ENCODE peak calls at places on chromosomes 2 and 18, in seven cellular contexts. M, B, Y, E, N, P and D are unnamed samples.
A peak's percentile ranks its signal among the peaks of the same experiment; 100 is the strongest.

GRCh38 chr2:235227607-235228006 is 266.2 kb upstream of the AGAP1 start:
- DNase-seq in M (no peak), B (no peak), P (no peak), Y (no peak), E (no peak), N (no peak), D (no peak)

GRCh38 chr2:235498556-235499305 is 4.9 kb downstream of the AGAP1 start:
- DNase-seq in M (no peak), N (no peak), E (no peak), B (no peak), Y (no peak), P (peak; percentile 80), D (no peak)

GRCh38 chr2:39202639-39203369 is 41.0 kb downstream of the CDKL4 start:
- DNase-seq in N (no peak), B (no peak), P (no peak), Y (no peak), M (no peak), E (no peak), D (no peak)

GRCh38 chr18:79917351-79918088 is 33.9 kb downstream of the SLC66A2 start:
- DNase-seq in E (peak; percentile 68), Y (no peak), P (no peak), B (no peak), N (no peak), M (no peak), D (no peak)

GRCh38 chr2:127695491-127696472 is 5.5 kb upstream of the SFT2D3 start:
- DNase-seq in B (peak; percentile 89), P (peak; percentile 73), N (peak; percentile 72), Y (peak; percentile 61), E (peak; percentile 90), M (peak; percentile 49), D (peak; percentile 71)

GRCh38 chr2:232310189-232310588 is 68.4 kb upstream of the ALPP start:
- DNase-seq in Y (no peak), M (no peak), P (no peak), E (no peak), B (no peak), N (no peak), D (no peak)

GRCh38 chr18:51399491-51400122 is 202.1 kb upstream of the MEX3C start:
- DNase-seq in P (no peak), N (no peak), Y (no peak), M (no peak), E (no peak), B (no peak), D (peak; percentile 37)

GRCh38 chr2:135074216-135074615 is 22.1 kb downstream of the RAB3GAP1 start:
- DNase-seq in Y (no peak), P (no peak), M (no peak), N (no peak), B (no peak), E (no peak), D (no peak)

GRCh38 chr2:85438291-85439110 is 20.0 kb downstream of the SH2D6 start:
- DNase-seq in B (no peak), E (peak; percentile 86), Y (peak; percentile 39), P (no peak), M (no peak), N (no peak), D (no peak)

GRCh38 chr2:7612969-7613368 is 695.8 kb downstream of the RNF144A start:
- DNase-seq in Y (no peak), M (no peak), E (no peak), P (no peak), N (no peak), B (no peak), D (no peak)

GRCh38 chr2:110755494-110756078 is 23.2 kb downstream of the ACOXL start:
- DNase-seq in E (no peak), M (no peak), B (no peak), P (no peak), Y (no peak), N (no peak), D (no peak)

GRCh38 chr2:120736202-120736954 is 710 bp downstream of the GLI2 start:
- DNase-seq in E (peak; percentile 62), M (peak; percentile 82), N (peak; percentile 63), B (no peak), Y (no peak), P (no peak), D (no peak)

GRCh38 chr2:17386771-17387170 is 131.5 kb downstream of the RAD51AP2 start:
- DNase-seq in Y (no peak), N (no peak), B (no peak), P (no peak), E (no peak), M (no peak), D (no peak)

GRCh38 chr2:146602856-146603255 is 1242.0 kb upstream of the ACVR2A start:
- DNase-seq in Y (no peak), P (no peak), N (no peak), M (no peak), B (no peak), E (no peak), D (no peak)

GRCh38 chr2:240557808-240558207 is at the start of gene ANKMY1:
- DNase-seq in N (no peak), P (peak; percentile 77), B (peak; percentile 76), Y (no peak), M (peak; percentile 57), E (peak; percentile 89), D (peak; percentile 88)

GRCh38 chr2:170747921-170748320 is 22.3 kb upstream of the ERICH2 start:
- DNase-seq in E (no peak), N (no peak), Y (no peak), M (no peak), P (no peak), B (no peak), D (peak; percentile 46)

GRCh38 chr2:240913810-240914644 is 7.9 kb downstream of the CROCC2 start:
- DNase-seq in P (peak; percentile 93), B (peak; percentile 85), M (peak; percentile 91), Y (peak; percentile 46), E (peak; percentile 90), N (peak; percentile 75), D (peak; percentile 72)

GRCh38 chr2:144643537-144644336 is 123.8 kb upstream of the ZEB2 start:
- DNase-seq in N (no peak), P (no peak), Y (no peak), E (no peak), M (no peak), B (no peak), D (no peak)

GRCh38 chr2:20612835-20613341 is 38.0 kb downstream of the HS1BP3 start:
- DNase-seq in N (no peak), M (peak; percentile 10), E (peak; percentile 4), P (no peak), B (no peak), Y (no peak), D (no peak)

GRCh38 chr18:68960355-68960754 is 162.5 kb downstream of the CCDC102B start:
- DNase-seq in E (no peak), Y (no peak), B (peak; percentile 26), M (no peak), P (no peak), N (no peak), D (no peak)

GRCh38 chr2:236614566-236614965 is 44.9 kb downstream of the ACKR3 start:
- DNase-seq in E (peak; percentile 50), M (no peak), P (no peak), Y (no peak), N (no peak), B (no peak), D (no peak)

GRCh38 chr2:39524756-39525635 is 87.9 kb upstream of the MAP4K3 start:
- DNase-seq in M (no peak), B (no peak), E (no peak), N (no peak), Y (peak; percentile 3), P (no peak), D (no peak)

GRCh38 chr2:1881502-1881901 is 137.2 kb upstream of the PXDN start:
- DNase-seq in M (no peak), P (no peak), N (no peak), Y (no peak), E (no peak), B (peak; percentile 11), D (no peak)

GRCh38 chr2:188850786-188851185 is 123.4 kb upstream of the COL3A1 start:
- DNase-seq in Y (no peak), B (no peak), N (peak; percentile 85), M (no peak), P (no peak), E (no peak), D (no peak)

GRCh38 chr18:61738042-61738441 is 154.8 kb downstream of the RNF152 start:
- DNase-seq in B (no peak), N (peak; percentile 32), P (no peak), E (no peak), Y (no peak), M (no peak), D (no peak)

DNA sequence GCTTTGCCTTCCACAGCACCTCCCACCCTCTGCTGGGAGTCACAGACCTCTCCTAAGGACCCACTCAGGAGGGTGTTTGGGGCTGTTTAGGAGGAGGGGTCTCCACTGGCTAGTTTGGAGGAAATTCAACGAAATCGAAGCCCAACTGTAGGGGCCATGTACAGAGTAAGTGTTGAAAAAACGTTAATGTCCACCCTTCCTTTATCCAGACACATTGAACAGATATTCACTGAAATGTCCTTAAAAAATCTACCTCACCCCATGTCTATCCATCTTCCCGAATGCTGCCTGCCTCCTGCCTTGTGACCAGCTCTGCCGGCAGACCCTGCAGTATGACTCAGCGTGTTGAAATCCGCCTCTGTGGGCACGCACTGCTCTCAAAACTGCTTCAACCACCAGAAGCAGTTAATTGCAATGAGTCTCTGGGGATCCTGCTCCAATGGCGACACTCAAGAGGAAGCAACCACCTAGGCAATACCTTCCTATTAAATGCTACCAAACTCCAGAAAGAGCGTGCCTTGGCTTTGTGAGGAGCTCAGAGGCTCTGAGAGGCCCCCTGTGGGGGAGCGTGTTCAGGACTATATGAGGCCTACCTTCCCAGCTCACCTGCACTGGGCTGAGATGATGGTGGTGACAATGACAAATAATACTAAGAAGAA is 61.4 kb upstream of the RTN4 start:
- DNase-seq in E (peak; percentile 80), Y (peak; percentile 98), N (peak; percentile 84), P (peak; percentile 93), B (peak; percentile 62), M (peak; percentile 54), D (peak; percentile 80)
- H3K4me3 ChIP-seq in E (no peak overlapping the region), Y (peak overlapping the region; percentile 8), N (no peak overlapping the region), P (no peak overlapping the region), B (no peak overlapping the region), M (no peak overlapping the region), D (no peak overlapping the region)

GRCh38 chr2:207256026-207256425 is 90.3 kb upstream of the KLF7 start:
- DNase-seq in Y (no peak), N (no peak), B (no peak), M (no peak), P (no peak), E (no peak), D (no peak)
- TF ChIP-seq CTCF in Y (no peak), N (no peak), B (no peak), M (no peak), P (no peak), E (no peak), D (no peak)

GRCh38 chr2:237736783-237737182 is 61.8 kb upstream of the RBM44 start:
- DNase-seq in B (no peak), Y (no peak), M (no peak), N (no peak), P (no peak), E (no peak), D (no peak)
- H3K27ac ChIP-seq in B (peak overlapping the region; percentile 52), Y (no peak overlapping the region), M (no peak overlapping the region), N (peak overlapping the region; percentile 80), P (no peak overlapping the region), E (peak overlapping the region; percentile 38), D (no peak overlapping the region)

DNA sequence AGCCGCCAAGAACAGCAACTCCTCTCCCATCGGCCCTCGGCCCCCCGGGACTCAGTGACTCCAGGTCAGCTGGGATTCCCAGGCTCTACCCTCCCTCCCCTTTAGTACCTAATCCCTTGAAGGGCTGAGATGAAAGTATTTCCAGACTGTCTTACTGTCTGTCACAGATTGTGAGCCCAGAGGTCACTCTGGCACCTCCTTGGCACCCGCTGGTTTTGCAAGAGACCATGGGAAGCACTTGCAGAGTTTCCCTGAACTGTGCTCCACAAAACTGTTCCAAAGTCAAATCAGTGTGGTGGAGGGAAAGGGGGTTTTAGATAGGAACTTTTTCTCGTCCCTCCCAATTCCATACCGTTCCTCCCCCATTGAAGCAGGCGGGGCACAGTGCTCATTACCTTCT is 88.1 kb upstream of the SP3 start:
- DNase-seq in M (no peak), E (no peak), N (no peak), P (no peak), B (no peak), Y (no peak), D (no peak)
- H3K4me3 ChIP-seq in M (no peak overlapping the region), E (no peak overlapping the region), N (no peak overlapping the region), P (no peak overlapping the region), B (no peak overlapping the region), Y (no peak overlapping the region), D (no peak overlapping the region)